ENCODE peak calls at places on chromosomes 12 and 14, in seven cellular contexts. E is sigmoid colon, J is MM.1S, F is GM13976, Y is AG10803, K is lung, O is endodermal cell. W is an unnamed sample.

GRCh38 chr14:103574707-103575285 is 12.0 kb downstream of the COA8 start:
- DNase-seq in J (no peak), E (no peak), O (no peak), K (no peak), Y (no peak), F (no peak), W (no peak)

GRCh38 chr14:39015360-39015961 is 87.6 kb downstream of the SEC23A start:
- DNase-seq in K (no peak), O (no peak), E (no peak), J (peak), F (peak), Y (peak), W (peak)

GRCh38 chr12:23472329-23472971 is 477.0 kb downstream of the SOX5 start:
- DNase-seq in F (no peak), O (peak), J (no peak), Y (no peak), K (peak), E (no peak), W (no peak)

GRCh38 chr12:118183155-118183554 is 47.2 kb downstream of the PEBP1 start:
- DNase-seq in E (no peak), J (no peak), F (peak), K (no peak), O (no peak), Y (no peak), W (no peak)

GRCh38 chr12:105226219-105226618 is 9.8 kb downstream of the APPL2 start:
- DNase-seq in K (no peak), Y (peak), E (peak), O (no peak), J (peak), F (no peak), W (peak)

GRCh38 chr12:13444076-13444475 is 247.6 kb downstream of the EMP1 start:
- DNase-seq in K (no peak), Y (no peak), E (no peak), J (no peak), O (no peak), F (no peak), W (no peak)

GRCh38 chr12:93706387-93706786 is 29.2 kb downstream of the CRADD start:
- DNase-seq in E (no peak), O (no peak), F (no peak), Y (no peak), J (no peak), K (no peak), W (no peak)

GRCh38 chr14:59438148-59438766 is 26.9 kb downstream of the GPR135 start:
- DNase-seq in O (no peak), F (no peak), K (no peak), E (no peak), Y (peak), J (no peak), W (no peak)

GRCh38 chr14:100701314-100701713 is 25.4 kb upstream of the DLK1 start:
- DNase-seq in J (no peak), F (no peak), E (no peak), Y (no peak), K (no peak), O (no peak), W (no peak)

GRCh38 chr12:3655331-3655900 is 97.5 kb downstream of the CRACR2A start:
- DNase-seq in F (peak), Y (no peak), J (no peak), E (no peak), O (peak), K (no peak), W (peak)

GRCh38 chr14:101369194-101369915 is 191.9 kb upstream of the DIO3 start:
- DNase-seq in J (no peak), Y (no peak), O (no peak), E (peak), F (no peak), K (peak), W (no peak)

GRCh38 chr12:74903522-74903921 is 306.1 kb downstream of the KCNC2 start:
- DNase-seq in J (no peak), K (no peak), Y (no peak), O (peak), E (no peak), F (no peak), W (no peak)

GRCh38 chr12:75623631-75624118 is 112.3 kb upstream of the KRR1 start:
- DNase-seq in J (no peak), E (no peak), K (no peak), F (no peak), Y (peak), O (peak), W (no peak)

GRCh38 chr14:83556746-83557460 is 1973.0 kb upstream of the FLRT2 start:
- DNase-seq in Y (no peak), K (no peak), F (no peak), E (no peak), O (no peak), J (no peak), W (no peak)

GRCh38 chr12:24728366-24728765 is 220.5 kb downstream of the BCAT1 start:
- DNase-seq in F (no peak), J (peak), Y (peak), K (no peak), O (no peak), E (no peak), W (peak)

GRCh38 chr12:30989754-30990153 is 63.2 kb downstream of the TSPAN11 start:
- DNase-seq in F (peak), Y (no peak), K (no peak), E (no peak), O (peak), J (peak), W (peak)

GRCh38 chr12:4934651-4935050 is 24.9 kb downstream of the KCNA1 start:
- DNase-seq in K (no peak), J (no peak), Y (no peak), F (no peak), E (no peak), O (no peak), W (no peak)

GRCh38 chr12:21239866-21240265 is 94.9 kb downstream of the SLCO1A2 start:
- DNase-seq in K (no peak), J (no peak), E (no peak), F (no peak), O (no peak), Y (no peak), W (no peak)

GRCh38 chr14:104510216-104510615 is 69.3 kb upstream of the C14orf180 start:
- DNase-seq in F (no peak), K (no peak), J (no peak), O (no peak), E (no peak), Y (no peak), W (no peak)

GRCh38 chr14:81400202-81400678 is at the start of gene STON2:
- DNase-seq in F (no peak), O (no peak), K (no peak), Y (peak), E (no peak), J (peak), W (no peak)

GRCh38 chr14:92425101-92425500 is 88.5 kb upstream of the RIN3 start:
- DNase-seq in Y (peak), E (no peak), J (no peak), K (no peak), F (no peak), O (no peak), W (no peak)

GRCh38 chr14:72906316-72906715 is 12.4 kb upstream of the DPF3 start:
- DNase-seq in F (no peak), Y (peak), E (no peak), J (no peak), O (no peak), K (no peak), W (no peak)

GRCh38 chr12:27382924-27383323 is 50.3 kb downstream of the BMAL2 start:
- DNase-seq in Y (peak), O (no peak), F (no peak), J (no peak), K (no peak), E (no peak), W (no peak)

GRCh38 chr14:91215381-91215780 is 29.1 kb downstream of the GPR68 start:
- DNase-seq in J (no peak), E (no peak), Y (no peak), O (peak), F (no peak), K (no peak), W (no peak)

GRCh38 chr12:124391340-124392261 is 96.7 kb downstream of the RFLNA start:
- DNase-seq in K (peak), E (peak), O (no peak), Y (peak), J (peak), F (peak), W (peak)

GRCh38 chr12:68264864-68265256 is 11.5 kb upstream of the IL22 start:
- DNase-seq in Y (peak), F (no peak), K (no peak), J (no peak), E (no peak), O (no peak), W (no peak)

GRCh38 chr14:101365329-101366158 is 195.8 kb upstream of the DIO3 start:
- DNase-seq in J (no peak), O (peak), Y (no peak), E (peak), F (peak), K (no peak), W (peak)

GRCh38 chr12:104571328-104571727 is 114.6 kb downstream of the CHST11 start:
- DNase-seq in J (no peak), F (peak), E (no peak), Y (no peak), O (no peak), K (no peak), W (peak)

GRCh38 chr14:68935761-68936209 is 43.3 kb downstream of the ACTN1 start:
- DNase-seq in F (no peak), Y (no peak), O (no peak), K (no peak), J (no peak), E (peak), W (no peak)

GRCh38 chr12:34290191-34290995 is 268.1 kb downstream of the ALG10 start:
- DNase-seq in O (peak), F (no peak), Y (no peak), K (no peak), J (no peak), E (peak), W (no peak)

GRCh38 chr12:95147836-95148235 is 69.4 kb downstream of the FGD6 start:
- DNase-seq in E (no peak), O (no peak), F (no peak), K (no peak), J (no peak), Y (no peak), W (no peak)

GRCh38 chr12:130714091-130714590 is 2.0 kb downstream of the RIMBP2 start:
- DNase-seq in Y (no peak), J (peak), K (no peak), F (no peak), E (no peak), O (peak), W (no peak)

GRCh38 chr12:105262461-105263184 is 26.6 kb upstream of the APPL2 start:
- DNase-seq in O (peak), F (no peak), Y (peak), E (no peak), J (no peak), K (no peak), W (no peak)

GRCh38 chr14:70333703-70334102 is 25.8 kb downstream of the COX16 start:
- DNase-seq in E (no peak), K (no peak), J (no peak), F (no peak), Y (no peak), O (no peak), W (no peak)

GRCh38 chr12:52715416-52715815 is 12.1 kb upstream of the KRT77 start:
- DNase-seq in O (peak), Y (no peak), K (no peak), F (no peak), J (no peak), E (no peak), W (no peak)
- TF ChIP-seq CTCF in O (peak), Y (no peak), K (no peak), F (no peak), J (peak), E (no peak), W (no peak)

GRCh38 chr12:87015352-87015751 is 759.2 kb upstream of the MGAT4C start:
- DNase-seq in O (no peak), K (no peak), Y (no peak), F (no peak), J (no peak), E (no peak), W (no peak)
- TF ChIP-seq CTCF in O (no peak), K (no peak), Y (no peak), F (no peak), J (no peak), E (no peak), W (no peak)

GRCh38 chr14:23481992-23482813 is 12.7 kb downstream of the NGDN start:
- DNase-seq in Y (no peak), K (no peak), F (no peak), O (peak), E (no peak), J (no peak), W (no peak)
- TF ChIP-seq CTCF in Y (no peak), K (no peak), F (no peak), O (peak), E (no peak), J (no peak), W (no peak)

GRCh38 chr14:54719406-54719805 is 152.5 kb downstream of the SAMD4A start:
- DNase-seq in O (no peak), Y (peak), J (no peak), K (no peak), E (no peak), F (no peak), W (no peak)

GRCh38 chr14:54724123-54724522 is 157.2 kb downstream of the SAMD4A start:
- DNase-seq in Y (no peak), J (no peak), E (no peak), O (no peak), K (no peak), F (no peak), W (no peak)

GRCh38 chr14:54724772-54725325 is 157.9 kb downstream of the SAMD4A start:
- DNase-seq in O (no peak), K (no peak), E (no peak), F (no peak), Y (no peak), J (no peak), W (no peak)

GRCh38 chr14:54725998-54726397 is 159.1 kb downstream of the SAMD4A start:
- DNase-seq in Y (no peak), K (no peak), E (no peak), O (no peak), F (no peak), J (no peak), W (no peak)

GRCh38 chr14:54722791-54723432 is 156.0 kb downstream of the SAMD4A start:
- DNase-seq in F (no peak), E (no peak), O (no peak), Y (peak), K (no peak), J (no peak), W (peak)
- TF ChIP-seq CTCF in F (no peak), E (no peak), O (peak), Y (peak), K (no peak), J (no peak), W (peak)

DNA sequence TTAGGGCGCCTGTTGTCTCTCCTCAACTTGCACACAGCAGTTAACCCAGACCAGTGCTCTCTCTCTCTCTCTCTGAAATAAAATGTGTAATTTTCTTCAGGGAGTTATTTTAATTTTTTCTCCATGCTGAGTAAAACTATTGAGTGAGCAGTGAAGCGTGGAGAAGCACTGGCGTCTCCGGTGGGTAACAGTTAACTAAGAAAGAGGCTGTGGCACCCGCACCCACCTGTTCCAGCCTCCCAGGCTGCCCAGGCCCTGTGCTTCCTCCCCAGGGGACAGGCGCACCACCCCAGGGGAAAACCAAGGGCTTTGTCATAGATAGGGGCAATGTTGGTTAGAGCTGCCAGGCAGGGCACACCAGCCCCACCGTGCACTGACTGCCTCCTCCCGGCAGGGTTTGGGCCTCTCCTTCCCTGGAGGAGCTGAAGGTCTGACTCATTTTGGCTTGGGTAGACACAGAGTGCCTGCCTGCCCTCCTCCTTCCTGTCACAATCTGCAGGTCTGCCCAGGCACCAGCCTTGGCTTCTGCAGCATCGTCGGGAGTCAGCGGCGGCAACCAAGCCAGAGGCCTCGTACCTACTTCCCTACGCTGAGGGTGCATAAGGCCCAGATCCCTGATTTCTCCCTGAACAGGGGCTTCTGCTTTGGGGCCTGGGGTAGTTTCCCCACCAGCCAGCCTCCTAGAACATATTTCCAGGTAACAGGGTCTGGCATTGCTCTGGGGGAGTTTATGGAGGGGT is 3.9 kb downstream of the HOXC5 start:
- DNase-seq in O (peak), K (no peak), J (no peak), F (no peak), E (no peak), Y (peak), W (no peak)
- TF ChIP-seq CTCF in O (no peak), K (no peak), J (no peak), F (no peak), E (no peak), Y (peak), W (no peak)

GRCh38 chr14:25381498-25381897 is 331.6 kb upstream of the STXBP6 start:
- DNase-seq in K (no peak), O (peak), J (no peak), E (no peak), Y (no peak), F (no peak), W (no peak)
- TF ChIP-seq CTCF in K (no peak), O (peak), J (peak), E (no peak), Y (peak), F (no peak), W (no peak)

W was measured in GM10248.